ENCODE peak calls at places on chromosomes 3 and 15, in four cellular contexts. One of them, this sample, is unnamed.

GRCh38 chr3:99498544-99499234 is 139.7 kb upstream of the COL8A1 start:
- DNase-seq in endothelial cell: no peak
- DNase-seq in dorsolateral prefrontal cortex: no peak
- DNase-seq in NB4: no peak
- DNase-seq in this sample: no peak

GRCh38 chr3:127083778-127084355 is 101.0 kb downstream of the PLXNA1 start:
- DNase-seq in endothelial cell: no peak
- DNase-seq in dorsolateral prefrontal cortex: no peak
- DNase-seq in NB4: no peak
- DNase-seq in this sample: no peak

GRCh38 chr15:67807836-67808235 is 17.5 kb upstream of the SKOR1 start:
- DNase-seq in dorsolateral prefrontal cortex: no peak
- DNase-seq in NB4: no peak
- DNase-seq in endothelial cell: no peak
- DNase-seq in this sample: no peak

GRCh38 chr3:60386311-60386710 is 864.9 kb downstream of the FHIT start:
- DNase-seq in dorsolateral prefrontal cortex: no peak
- DNase-seq in NB4: peak; percentile 67
- DNase-seq in endothelial cell: no peak
- DNase-seq in this sample: no peak

GRCh38 chr3:140428380-140428779 is 249.5 kb upstream of the TRIM42 start:
- DNase-seq in NB4: no peak
- DNase-seq in endothelial cell: no peak
- DNase-seq in dorsolateral prefrontal cortex: no peak
- DNase-seq in this sample: peak; percentile 67

GRCh38 chr15:98823012-98823458 is 174.7 kb downstream of the IGF1R start:
- DNase-seq in NB4: peak; percentile 86
- DNase-seq in dorsolateral prefrontal cortex: no peak
- DNase-seq in endothelial cell: no peak
- DNase-seq in this sample: no peak

GRCh38 chr3:45199837-45200648 is 26.0 kb downstream of the TMEM158 start:
- DNase-seq in endothelial cell: no peak
- DNase-seq in dorsolateral prefrontal cortex: no peak
- DNase-seq in NB4: no peak
- DNase-seq in this sample: no peak

GRCh38 chr15:36428102-36428845 is 151.2 kb upstream of the CDIN1 start:
- DNase-seq in dorsolateral prefrontal cortex: no peak
- DNase-seq in endothelial cell: no peak
- DNase-seq in NB4: peak; percentile 47
- DNase-seq in this sample: no peak

GRCh38 chr15:67544475-67544874 is 2.0 kb downstream of the MAP2K5 start:
- DNase-seq in endothelial cell: no peak
- DNase-seq in NB4: no peak
- DNase-seq in dorsolateral prefrontal cortex: no peak
- DNase-seq in this sample: no peak

GRCh38 chr3:69491980-69492379 is 106.1 kb upstream of the FRMD4B start:
- DNase-seq in dorsolateral prefrontal cortex: no peak
- DNase-seq in NB4: no peak
- DNase-seq in endothelial cell: no peak
- DNase-seq in this sample: no peak

GRCh38 chr3:13451301-13451673 is 28.8 kb upstream of the HDAC11 start:
- DNase-seq in endothelial cell: no peak
- DNase-seq in NB4: no peak
- DNase-seq in dorsolateral prefrontal cortex: no peak
- DNase-seq in this sample: no peak

GRCh38 chr3:42763023-42763422 is 10.0 kb downstream of the CCDC13 start:
- DNase-seq in dorsolateral prefrontal cortex: no peak
- DNase-seq in NB4: no peak
- DNase-seq in endothelial cell: no peak
- DNase-seq in this sample: no peak

DNA sequence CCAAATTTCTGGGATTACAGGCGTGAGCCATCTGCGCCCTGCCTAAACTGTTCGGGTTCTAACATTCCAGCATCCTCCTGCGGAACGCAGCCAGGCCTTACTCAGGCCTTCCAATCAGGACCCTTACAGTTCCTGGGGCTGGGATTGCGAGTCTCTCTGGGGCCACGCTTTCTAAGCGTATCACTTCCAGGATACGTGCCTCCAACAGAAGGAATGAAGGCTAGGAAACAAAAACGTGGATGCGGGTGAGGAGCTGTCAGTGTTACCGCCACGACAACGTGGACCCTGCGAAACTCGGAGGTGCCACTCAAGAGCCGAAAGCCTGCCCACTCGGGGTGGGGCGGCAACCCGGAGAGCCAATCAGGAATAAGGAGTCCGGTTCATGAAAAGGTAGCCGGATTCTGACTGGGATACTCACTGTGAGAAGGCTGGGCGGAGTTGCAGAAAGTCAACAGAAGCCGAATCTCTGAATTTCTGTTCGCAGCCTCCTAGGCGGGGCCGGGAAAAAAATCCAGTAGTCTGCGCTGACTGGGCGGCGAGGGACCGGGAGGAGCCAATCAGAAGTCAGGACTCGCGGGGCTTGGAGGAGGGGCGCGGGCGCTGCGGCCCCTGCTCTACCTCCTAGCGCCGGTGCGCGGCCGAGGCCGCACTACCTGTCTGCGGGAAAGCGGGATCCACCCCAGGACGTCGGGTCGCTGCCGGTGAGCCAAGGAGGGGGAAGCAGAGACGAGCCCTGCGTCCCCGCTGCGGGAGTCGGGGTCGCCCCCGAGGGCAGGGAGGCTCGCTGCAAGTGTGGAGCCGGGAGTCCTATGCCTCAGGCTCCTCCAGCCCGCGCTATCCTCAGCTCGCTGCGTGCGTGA is at the start of gene HYKK:
- DNase-seq in dorsolateral prefrontal cortex: peak; percentile 86
- DNase-seq in NB4: peak; percentile 90
- DNase-seq in endothelial cell: peak; percentile 89
- DNase-seq in this sample: peak; percentile 97
- TF ChIP-seq CTCF in dorsolateral prefrontal cortex: peak; percentile 10
- TF ChIP-seq CTCF in NB4: no peak
- TF ChIP-seq CTCF in endothelial cell: no peak
- TF ChIP-seq CTCF in this sample: no peak

GRCh38 chr3:11138371-11138770 is 15.9 kb upstream of the HRH1 start:
- DNase-seq in NB4: no peak
- DNase-seq in dorsolateral prefrontal cortex: no peak
- DNase-seq in endothelial cell: no peak
- DNase-seq in this sample: no peak

GRCh38 chr3:11136871-11137626 is 17.2 kb upstream of the HRH1 start:
- DNase-seq in endothelial cell: no peak
- DNase-seq in dorsolateral prefrontal cortex: peak; percentile 45
- DNase-seq in NB4: peak; percentile 30
- DNase-seq in this sample: no peak

GRCh38 chr3:11137627-11137959 is 16.7 kb upstream of the HRH1 start:
- DNase-seq in dorsolateral prefrontal cortex: no peak
- DNase-seq in NB4: no peak
- DNase-seq in endothelial cell: no peak
- DNase-seq in this sample: no peak

GRCh38 chr3:11140713-11141104 is 13.6 kb upstream of the HRH1 start:
- DNase-seq in dorsolateral prefrontal cortex: no peak
- DNase-seq in NB4: no peak
- DNase-seq in endothelial cell: no peak
- DNase-seq in this sample: no peak

DNA sequence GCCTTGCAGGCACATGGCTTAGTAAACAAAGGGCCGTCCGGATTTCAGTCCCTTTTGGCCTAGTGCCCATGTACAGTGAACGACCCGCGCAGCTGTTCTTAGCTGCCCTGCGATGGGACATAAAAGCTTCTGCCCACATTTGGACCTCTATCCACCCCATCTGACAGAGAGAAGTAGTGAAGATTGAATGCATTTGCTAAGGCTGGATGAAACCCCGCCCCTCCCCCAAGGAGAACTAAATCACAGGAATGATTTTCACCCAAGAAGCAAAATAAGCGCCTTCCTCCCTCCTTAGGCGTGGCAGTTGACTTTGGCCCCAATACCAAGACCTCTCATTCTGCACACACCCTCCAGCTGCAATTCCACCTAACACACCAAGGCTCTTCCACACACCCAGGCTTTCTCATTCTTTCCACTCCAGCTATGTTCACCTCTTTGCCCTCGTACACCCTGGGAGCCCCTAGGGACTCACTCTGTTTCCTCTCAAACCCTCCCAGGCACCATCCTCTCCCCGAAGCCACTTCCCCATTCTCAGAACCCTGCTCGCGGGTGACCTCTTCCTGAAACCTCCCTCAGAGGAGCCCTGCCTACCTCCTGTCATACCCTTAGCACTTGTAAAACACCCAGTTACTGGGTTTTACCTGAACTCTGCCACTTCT is 14.1 kb upstream of the HRH1 start:
- DNase-seq in endothelial cell: no peak
- DNase-seq in dorsolateral prefrontal cortex: no peak
- DNase-seq in NB4: peak; percentile 98
- DNase-seq in this sample: no peak
- TF ChIP-seq CTCF in endothelial cell: no peak
- TF ChIP-seq CTCF in dorsolateral prefrontal cortex: no peak
- TF ChIP-seq CTCF in NB4: no peak
- TF ChIP-seq CTCF in this sample: no peak

GRCh38 chr3:46500631-46501377 is 3.0 kb downstream of the RTP3 start:
- DNase-seq in dorsolateral prefrontal cortex: no peak
- DNase-seq in NB4: peak; percentile 20
- DNase-seq in endothelial cell: no peak
- DNase-seq in this sample: peak; percentile 10

GRCh38 chr3:46497556-46498265 is at the start of gene RTP3:
- DNase-seq in NB4: no peak
- DNase-seq in endothelial cell: no peak
- DNase-seq in dorsolateral prefrontal cortex: no peak
- DNase-seq in this sample: peak; percentile 64

GRCh38 chr3:46495901-46496456 is 1.8 kb upstream of the RTP3 start:
- DNase-seq in dorsolateral prefrontal cortex: no peak
- DNase-seq in endothelial cell: no peak
- DNase-seq in NB4: peak; percentile 70
- DNase-seq in this sample: peak; percentile 65

GRCh38 chr3:46498916-46499519 is 1.2 kb downstream of the RTP3 start:
- DNase-seq in dorsolateral prefrontal cortex: no peak
- DNase-seq in NB4: no peak
- DNase-seq in endothelial cell: no peak
- DNase-seq in this sample: peak; percentile 46

DNA sequence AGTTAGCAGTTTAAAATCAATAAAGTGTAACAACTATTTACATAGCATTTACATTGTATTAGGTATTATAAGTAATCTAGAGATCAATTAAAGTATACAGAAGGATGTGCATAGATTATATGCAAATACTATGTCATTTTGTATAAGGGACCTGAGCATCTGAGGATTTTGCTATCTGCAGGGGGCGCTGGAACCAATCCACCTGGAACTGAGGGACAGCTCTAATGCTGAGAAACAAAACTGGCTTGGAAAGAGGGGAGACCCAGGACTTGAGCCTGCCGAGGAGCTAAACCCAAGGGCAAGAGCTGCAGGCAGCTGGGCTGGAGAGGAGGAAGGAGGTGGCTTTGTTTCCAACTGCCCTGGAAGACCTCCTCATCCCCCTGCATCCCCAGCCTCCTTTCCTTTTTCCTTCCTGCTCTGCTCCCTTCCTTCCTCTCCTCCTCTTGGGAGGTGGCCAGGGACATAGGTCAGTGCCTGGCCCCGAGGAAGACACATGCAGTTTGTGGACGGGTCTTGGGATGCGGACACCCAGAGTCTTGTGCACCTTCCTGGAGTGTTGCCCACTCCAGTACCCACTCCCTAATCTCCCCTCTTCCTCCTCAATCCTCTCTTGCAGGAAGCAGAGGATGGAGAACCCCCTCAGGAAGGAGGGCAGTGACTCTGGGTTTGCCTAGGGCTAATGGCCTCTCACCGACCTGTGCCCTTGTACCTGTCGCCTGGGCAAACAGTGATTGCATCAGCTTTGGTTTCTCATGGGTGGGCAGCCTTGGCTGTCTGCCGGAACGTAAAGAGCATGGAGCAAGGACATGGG is 826 bp upstream of the RTP3 start:
- DNase-seq in dorsolateral prefrontal cortex: no peak
- DNase-seq in endothelial cell: peak; percentile 39
- DNase-seq in NB4: peak; percentile 62
- DNase-seq in this sample: peak; percentile 71
- TF ChIP-seq CTCF in dorsolateral prefrontal cortex: no peak
- TF ChIP-seq CTCF in endothelial cell: peak; percentile 31
- TF ChIP-seq CTCF in NB4: peak; percentile 37
- TF ChIP-seq CTCF in this sample: peak; percentile 47

DNA sequence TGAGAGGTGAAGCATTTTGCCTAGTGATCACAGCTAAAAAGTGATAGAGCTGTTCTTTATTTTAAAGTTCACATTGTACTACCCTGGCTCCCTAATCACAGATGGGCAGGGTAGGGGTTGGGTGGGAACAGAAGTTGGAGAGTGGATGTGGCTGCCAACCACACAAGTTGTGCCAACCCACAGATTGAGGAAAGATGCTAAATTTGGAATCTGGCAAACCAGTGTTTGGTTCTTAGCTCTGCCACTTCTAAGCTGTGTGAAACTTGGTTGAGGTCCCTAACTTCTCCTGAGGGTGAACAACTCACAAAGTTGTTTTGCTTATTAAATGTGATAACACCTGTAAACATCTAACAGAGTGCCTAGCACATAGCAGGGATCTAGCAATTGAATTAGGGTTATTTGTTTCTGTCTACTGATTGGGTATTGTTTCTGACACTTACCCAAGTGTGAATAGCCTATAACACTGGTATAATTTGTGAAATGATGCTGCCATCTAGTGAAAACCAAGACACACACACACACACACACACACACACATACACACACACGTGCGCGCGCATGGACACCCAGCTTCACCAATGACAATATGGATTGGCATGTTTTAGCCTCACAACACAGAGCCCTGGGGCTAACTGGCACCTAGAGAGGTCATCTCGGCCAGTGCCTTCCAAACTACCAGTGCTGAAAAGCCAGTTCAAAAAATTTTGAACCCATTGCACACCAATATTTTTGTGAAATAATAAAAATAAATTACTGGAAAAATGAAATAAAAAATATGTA is 25.3 kb downstream of the ADGRG7 start:
- DNase-seq in NB4: peak; percentile 28
- DNase-seq in endothelial cell: peak; percentile 26
- DNase-seq in dorsolateral prefrontal cortex: no peak
- DNase-seq in this sample: no peak
- TF ChIP-seq CTCF in NB4: no peak
- TF ChIP-seq CTCF in endothelial cell: no peak
- TF ChIP-seq CTCF in dorsolateral prefrontal cortex: no peak
- TF ChIP-seq CTCF in this sample: no peak

This sample was measured in osteocyte.